ENCODE peak calls at places on chromosomes 2 and 18, in eight cellular contexts. One of them, this sample, is unnamed.

GRCh38 chr2:7986431-7986830 is 695.4 kb upstream of the ID2 start:
- DNase-seq in gastrocnemius medialis: no peak
- DNase-seq in stomach: no peak
- DNase-seq in heart left ventricle: no peak
- DNase-seq in IMR-90: no peak
- DNase-seq in body of pancreas: no peak
- DNase-seq in right lobe of liver: no peak
- DNase-seq in HCT116: no peak
- DNase-seq in this sample: no peak

GRCh38 chr2:24409700-24410556 is 49.6 kb upstream of the ITSN2 start:
- DNase-seq in stomach: peak; percentile 34
- DNase-seq in body of pancreas: peak; percentile 61
- DNase-seq in HCT116: peak; percentile 67
- DNase-seq in heart left ventricle: no peak
- DNase-seq in gastrocnemius medialis: peak; percentile 38
- DNase-seq in IMR-90: peak; percentile 74
- DNase-seq in right lobe of liver: no peak
- DNase-seq in this sample: peak; percentile 58

GRCh38 chr2:240287496-240288086 is 147.1 kb upstream of the OTOS start:
- DNase-seq in IMR-90: no peak
- DNase-seq in right lobe of liver: no peak
- DNase-seq in stomach: peak; percentile 21
- DNase-seq in HCT116: no peak
- DNase-seq in gastrocnemius medialis: no peak
- DNase-seq in body of pancreas: no peak
- DNase-seq in heart left ventricle: no peak
- DNase-seq in this sample: no peak

GRCh38 chr2:174630097-174630496 is 32.5 kb upstream of the WIPF1 start:
- DNase-seq in HCT116: no peak
- DNase-seq in gastrocnemius medialis: no peak
- DNase-seq in heart left ventricle: no peak
- DNase-seq in right lobe of liver: no peak
- DNase-seq in IMR-90: no peak
- DNase-seq in stomach: no peak
- DNase-seq in body of pancreas: no peak
- DNase-seq in this sample: no peak

GRCh38 chr2:178819992-178820391 is 12.8 kb upstream of the TTN start:
- DNase-seq in body of pancreas: no peak
- DNase-seq in right lobe of liver: no peak
- DNase-seq in IMR-90: no peak
- DNase-seq in stomach: no peak
- DNase-seq in heart left ventricle: no peak
- DNase-seq in HCT116: no peak
- DNase-seq in gastrocnemius medialis: peak; percentile 67
- DNase-seq in this sample: no peak

GRCh38 chr2:41764919-41765318 is 282.9 kb upstream of the PKDCC start:
- DNase-seq in body of pancreas: no peak
- DNase-seq in heart left ventricle: no peak
- DNase-seq in HCT116: no peak
- DNase-seq in right lobe of liver: no peak
- DNase-seq in IMR-90: no peak
- DNase-seq in gastrocnemius medialis: no peak
- DNase-seq in stomach: no peak
- DNase-seq in this sample: no peak

GRCh38 chr2:196979976-196980375 is 53.5 kb upstream of the PGAP1 start:
- DNase-seq in IMR-90: no peak
- DNase-seq in gastrocnemius medialis: no peak
- DNase-seq in body of pancreas: no peak
- DNase-seq in heart left ventricle: no peak
- DNase-seq in stomach: no peak
- DNase-seq in right lobe of liver: no peak
- DNase-seq in HCT116: no peak
- DNase-seq in this sample: no peak

GRCh38 chr2:99729104-99729503 is 239.3 kb upstream of the REV1 start:
- DNase-seq in heart left ventricle: no peak
- DNase-seq in HCT116: no peak
- DNase-seq in IMR-90: peak; percentile 54
- DNase-seq in body of pancreas: no peak
- DNase-seq in stomach: no peak
- DNase-seq in gastrocnemius medialis: no peak
- DNase-seq in right lobe of liver: no peak
- DNase-seq in this sample: no peak

GRCh38 chr18:51537487-51537886 is 340.0 kb upstream of the MEX3C start:
- DNase-seq in IMR-90: no peak
- DNase-seq in stomach: no peak
- DNase-seq in body of pancreas: peak; percentile 79
- DNase-seq in HCT116: no peak
- DNase-seq in heart left ventricle: peak; percentile 56
- DNase-seq in gastrocnemius medialis: no peak
- DNase-seq in right lobe of liver: no peak
- DNase-seq in this sample: peak; percentile 68

GRCh38 chr2:11099122-11100065 is 55.9 kb upstream of the SLC66A3 start:
- DNase-seq in HCT116: no peak
- DNase-seq in gastrocnemius medialis: no peak
- DNase-seq in IMR-90: no peak
- DNase-seq in body of pancreas: no peak
- DNase-seq in right lobe of liver: no peak
- DNase-seq in heart left ventricle: no peak
- DNase-seq in stomach: no peak
- DNase-seq in this sample: peak; percentile 9

GRCh38 chr2:105330681-105331375 is 1.3 kb upstream of the TGFBRAP1 start:
- DNase-seq in heart left ventricle: no peak
- DNase-seq in stomach: no peak
- DNase-seq in body of pancreas: no peak
- DNase-seq in HCT116: no peak
- DNase-seq in gastrocnemius medialis: no peak
- DNase-seq in IMR-90: no peak
- DNase-seq in right lobe of liver: no peak
- DNase-seq in this sample: no peak

GRCh38 chr2:77185052-77185451 is 337.1 kb downstream of the LRRTM4 start:
- DNase-seq in HCT116: no peak
- DNase-seq in body of pancreas: no peak
- DNase-seq in heart left ventricle: no peak
- DNase-seq in stomach: no peak
- DNase-seq in gastrocnemius medialis: no peak
- DNase-seq in right lobe of liver: no peak
- DNase-seq in IMR-90: no peak
- DNase-seq in this sample: no peak

GRCh38 chr2:138827426-138828054 is 47.4 kb upstream of the NXPH2 start:
- DNase-seq in heart left ventricle: no peak
- DNase-seq in stomach: no peak
- DNase-seq in body of pancreas: no peak
- DNase-seq in HCT116: peak; percentile 77
- DNase-seq in gastrocnemius medialis: no peak
- DNase-seq in IMR-90: peak; percentile 68
- DNase-seq in right lobe of liver: no peak
- DNase-seq in this sample: peak; percentile 28

GRCh38 chr2:112583497-112584133 is 794 bp upstream of the CHCHD5 start:
- DNase-seq in body of pancreas: no peak
- DNase-seq in HCT116: peak; percentile 59
- DNase-seq in right lobe of liver: no peak
- DNase-seq in heart left ventricle: no peak
- DNase-seq in gastrocnemius medialis: no peak
- DNase-seq in IMR-90: no peak
- DNase-seq in stomach: no peak
- DNase-seq in this sample: peak; percentile 37

GRCh38 chr2:112585400-112585799 is 991 bp downstream of the CHCHD5 start:
- DNase-seq in right lobe of liver: no peak
- DNase-seq in gastrocnemius medialis: no peak
- DNase-seq in stomach: no peak
- DNase-seq in IMR-90: no peak
- DNase-seq in heart left ventricle: no peak
- DNase-seq in HCT116: no peak
- DNase-seq in body of pancreas: no peak
- DNase-seq in this sample: no peak

GRCh38 chr2:112584891-112585250 is 462 bp downstream of the CHCHD5 start:
- DNase-seq in stomach: no peak
- DNase-seq in heart left ventricle: no peak
- DNase-seq in HCT116: no peak
- DNase-seq in right lobe of liver: no peak
- DNase-seq in gastrocnemius medialis: no peak
- DNase-seq in body of pancreas: no peak
- DNase-seq in IMR-90: no peak
- DNase-seq in this sample: no peak

GRCh38 chr2:112585873-112586477 is 1.6 kb downstream of the CHCHD5 start:
- DNase-seq in body of pancreas: no peak
- DNase-seq in gastrocnemius medialis: no peak
- DNase-seq in heart left ventricle: no peak
- DNase-seq in IMR-90: no peak
- DNase-seq in right lobe of liver: no peak
- DNase-seq in stomach: no peak
- DNase-seq in HCT116: no peak
- DNase-seq in this sample: no peak

GRCh38 chr2:112584134-112584890 is at the start of gene CHCHD5:
- DNase-seq in gastrocnemius medialis: peak; percentile 95
- DNase-seq in IMR-90: peak; percentile 94
- DNase-seq in stomach: peak; percentile 95
- DNase-seq in right lobe of liver: peak; percentile 96
- DNase-seq in body of pancreas: peak; percentile 96
- DNase-seq in heart left ventricle: peak; percentile 96
- DNase-seq in HCT116: peak; percentile 92
- DNase-seq in this sample: peak; percentile 98
- TF ChIP-seq POLR2A in gastrocnemius medialis: peak; percentile 72
- TF ChIP-seq POLR2A in IMR-90: peak; percentile 89
- TF ChIP-seq POLR2A in stomach: no peak
- TF ChIP-seq POLR2A in right lobe of liver: peak; percentile 75
- TF ChIP-seq POLR2A in body of pancreas: peak; percentile 71
- TF ChIP-seq POLR2A in heart left ventricle: no peak
- TF ChIP-seq POLR2A in HCT116: peak; percentile 62
- TF ChIP-seq POLR2A in this sample: no peak

DNA sequence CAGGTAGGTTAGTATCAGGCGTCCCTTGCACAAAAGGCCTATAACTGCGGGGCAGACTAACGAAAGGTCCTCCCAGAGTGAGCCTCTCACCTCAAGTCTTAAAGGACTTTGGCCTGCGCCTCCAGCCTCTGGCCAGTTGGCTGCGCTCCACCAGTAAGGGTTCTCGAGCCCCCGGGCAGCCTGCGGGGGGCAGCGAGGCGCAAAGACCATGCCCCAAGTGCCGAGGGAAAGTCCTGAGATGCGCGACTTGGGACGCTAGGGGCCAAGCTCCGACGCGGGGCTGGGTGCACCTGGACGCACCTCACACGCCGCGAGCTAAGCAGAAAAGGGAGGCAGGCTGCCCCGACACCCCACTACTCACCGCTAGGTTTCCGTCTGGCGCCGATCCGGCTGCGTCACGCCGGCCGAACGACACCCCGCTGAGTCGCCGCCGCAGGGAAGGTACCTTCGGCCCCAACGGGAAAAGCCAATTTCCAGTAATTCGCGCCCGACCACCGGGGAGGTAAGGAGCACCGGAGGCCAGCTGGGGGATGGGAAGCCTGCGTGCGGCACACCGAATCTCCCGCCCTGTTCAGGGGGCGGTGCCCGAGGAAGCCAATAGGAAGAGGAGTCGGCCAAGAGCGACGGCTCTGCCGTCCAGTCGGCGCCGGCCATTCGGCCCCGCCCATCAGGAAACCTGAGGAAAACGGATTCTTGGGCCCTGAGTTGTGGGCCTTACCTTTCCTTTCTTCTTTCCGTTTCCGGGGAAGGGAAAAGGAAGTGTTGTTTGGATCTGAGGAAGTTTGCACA is at the start of gene ORC2:
- DNase-seq in IMR-90: peak; percentile 91
- DNase-seq in right lobe of liver: peak; percentile 96
- DNase-seq in HCT116: peak; percentile 94
- DNase-seq in stomach: peak; percentile 96
- DNase-seq in gastrocnemius medialis: peak; percentile 95
- DNase-seq in body of pancreas: peak; percentile 98
- DNase-seq in heart left ventricle: peak; percentile 95
- DNase-seq in this sample: peak; percentile 97
- TF ChIP-seq POLR2A in IMR-90: no peak
- TF ChIP-seq POLR2A in right lobe of liver: no peak
- TF ChIP-seq POLR2A in HCT116: peak; percentile 80
- TF ChIP-seq POLR2A in stomach: no peak
- TF ChIP-seq POLR2A in gastrocnemius medialis: no peak
- TF ChIP-seq POLR2A in body of pancreas: peak; percentile 7
- TF ChIP-seq POLR2A in heart left ventricle: no peak
- TF ChIP-seq POLR2A in this sample: no peak

GRCh38 chr18:68699043-68699442 is 15.9 kb downstream of the TMX3 start:
- DNase-seq in heart left ventricle: no peak
- DNase-seq in IMR-90: peak; percentile 68
- DNase-seq in gastrocnemius medialis: no peak
- DNase-seq in stomach: no peak
- DNase-seq in right lobe of liver: no peak
- DNase-seq in HCT116: no peak
- DNase-seq in body of pancreas: no peak
- DNase-seq in this sample: no peak

GRCh38 chr18:68694316-68694715 is 20.6 kb downstream of the TMX3 start:
- DNase-seq in gastrocnemius medialis: peak; percentile 15
- DNase-seq in stomach: no peak
- DNase-seq in right lobe of liver: no peak
- DNase-seq in heart left ventricle: no peak
- DNase-seq in IMR-90: no peak
- DNase-seq in body of pancreas: no peak
- DNase-seq in HCT116: no peak
- DNase-seq in this sample: no peak

GRCh38 chr18:68696937-68697336 is 18.0 kb downstream of the TMX3 start:
- DNase-seq in right lobe of liver: no peak
- DNase-seq in gastrocnemius medialis: no peak
- DNase-seq in stomach: no peak
- DNase-seq in body of pancreas: no peak
- DNase-seq in heart left ventricle: no peak
- DNase-seq in IMR-90: no peak
- DNase-seq in HCT116: no peak
- DNase-seq in this sample: no peak

DNA sequence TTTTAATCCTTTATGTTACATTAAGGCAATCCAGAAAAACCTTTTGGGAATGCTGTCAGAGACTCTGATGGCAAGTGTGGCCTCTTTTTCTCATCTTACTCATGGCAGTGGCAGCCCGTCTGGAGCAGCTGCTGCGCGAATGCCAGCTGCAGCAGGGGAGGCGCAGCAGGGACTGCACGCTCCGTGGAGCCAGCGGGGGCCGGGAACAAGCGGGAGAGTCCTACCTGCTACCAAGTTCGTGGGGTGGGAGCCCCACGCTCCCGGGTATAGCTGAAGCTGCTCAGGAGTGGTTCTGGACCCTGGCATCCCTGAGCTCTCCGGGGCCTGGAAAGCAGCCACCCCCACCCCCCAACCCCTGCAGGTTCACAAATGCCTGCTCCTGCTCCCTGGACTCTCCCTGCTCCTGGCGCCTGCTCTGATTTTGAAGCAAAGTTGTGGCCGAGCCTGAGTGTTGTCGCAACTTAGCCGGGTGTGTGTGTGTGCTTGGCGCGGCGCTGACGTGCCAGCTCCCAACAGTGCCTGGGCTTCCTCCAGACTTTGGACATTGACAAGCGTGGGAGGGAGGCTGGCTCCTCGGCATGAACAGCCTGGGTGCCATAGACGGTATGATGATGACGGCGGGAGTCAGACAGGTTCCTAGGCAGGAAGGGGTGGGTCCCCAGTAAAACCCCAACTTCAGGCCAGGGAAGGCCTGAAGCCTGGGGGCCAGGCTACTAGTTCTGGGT is 21.7 kb downstream of the TMX3 start:
- DNase-seq in HCT116: no peak
- DNase-seq in right lobe of liver: no peak
- DNase-seq in body of pancreas: no peak
- DNase-seq in gastrocnemius medialis: no peak
- DNase-seq in IMR-90: no peak
- DNase-seq in heart left ventricle: no peak
- DNase-seq in stomach: no peak
- DNase-seq in this sample: no peak
- TF ChIP-seq POLR2A in HCT116: no peak
- TF ChIP-seq POLR2A in right lobe of liver: no peak
- TF ChIP-seq POLR2A in body of pancreas: no peak
- TF ChIP-seq POLR2A in gastrocnemius medialis: no peak
- TF ChIP-seq POLR2A in IMR-90: no peak
- TF ChIP-seq POLR2A in heart left ventricle: no peak
- TF ChIP-seq POLR2A in stomach: no peak
- TF ChIP-seq POLR2A in this sample: no peak

GRCh38 chr2:180980185-180980942 is at the start of gene UBE2E3:
- DNase-seq in IMR-90: peak; percentile 72
- DNase-seq in HCT116: peak; percentile 48
- DNase-seq in stomach: peak; percentile 87
- DNase-seq in right lobe of liver: peak; percentile 93
- DNase-seq in heart left ventricle: peak; percentile 85
- DNase-seq in body of pancreas: peak; percentile 90
- DNase-seq in gastrocnemius medialis: peak; percentile 78
- DNase-seq in this sample: peak; percentile 85
- TF ChIP-seq POLR2A in IMR-90: peak; percentile 44
- TF ChIP-seq POLR2A in HCT116: no peak
- TF ChIP-seq POLR2A in stomach: no peak
- TF ChIP-seq POLR2A in right lobe of liver: peak; percentile 87
- TF ChIP-seq POLR2A in heart left ventricle: no peak
- TF ChIP-seq POLR2A in body of pancreas: peak; percentile 77
- TF ChIP-seq POLR2A in gastrocnemius medialis: peak; percentile 70
- TF ChIP-seq POLR2A in this sample: no peak